ENCODE peak calls at places on chromosomes 4 and X, in seven cellular contexts. M is prostate gland; O is stimulated activated CD8-positive, alpha-beta memory T cell treated with anti-CD3 and anti-CD28 coated beads, Interleukin-2, amount 100 ng/mL, for 1 hour; N is stimulated activated CD4-positive, alpha-beta T cell treated with anti-CD3 and anti-CD28 coated beads, Interleukin-15, amount 100 ng/mL, for 48 hours; S is Right ventricle myocardium superior; E is neuronal stem cell; L is AG04450. Y is an unnamed sample.

GRCh38 chr4:1044469-1045192 is 33.2 kb downstream of the FGFRL1 start:
- DNase-seq in M (no peak), O (no peak), N (no peak), S (no peak), E (no peak), L (no peak), Y (peak)

GRCh38 chr4:16443504-16444088 is 217.3 kb upstream of the TAPT1 start:
- DNase-seq in M (no peak), O (no peak), N (no peak), S (no peak), E (peak), L (peak), Y (no peak)

GRCh38 chr4:94826206-94826605 is 68.5 kb downstream of the BMPR1B start:
- DNase-seq in M (no peak), O (no peak), N (no peak), S (no peak), E (no peak), L (no peak), Y (no peak)

GRCh38 chr4:140971077-140971792 is 162.0 kb downstream of the RNF150 start:
- DNase-seq in M (no peak), O (no peak), N (no peak), S (no peak), E (no peak), L (no peak), Y (no peak)

GRCh38 chr4:65670331-65671031 is at the start of gene EPHA5:
- DNase-seq in M (peak), O (no peak), N (no peak), S (peak), E (peak), L (peak), Y (peak)

GRCh38 chr4:184450045-184450444 is 24.3 kb downstream of the IRF2 start:
- DNase-seq in M (no peak), O (no peak), N (no peak), S (no peak), E (no peak), L (peak), Y (no peak)

GRCh38 chr4:127959794-127960193 is 5.2 kb downstream of the MFSD8 start:
- DNase-seq in M (no peak), O (no peak), N (no peak), S (no peak), E (no peak), L (no peak), Y (no peak)

GRCh38 chr4:182427530-182427929 is 184.3 kb downstream of the TENM3 start:
- DNase-seq in M (no peak), O (no peak), N (no peak), S (no peak), E (no peak), L (peak), Y (no peak)

GRCh38 chr4:34720563-34720962 is 1523.8 kb downstream of the ARAP2 start:
- DNase-seq in M (no peak), O (no peak), N (no peak), S (no peak), E (peak), L (no peak), Y (no peak)

GRCh38 chrX:10516781-10517322 is 103.5 kb downstream of the MID1 start:
- DNase-seq in M (no peak), O (no peak), N (no peak), S (no peak), E (no peak), L (no peak), Y (no peak)

GRCh38 chrX:46912673-46913491 is 661 bp downstream of the JADE3 start:
- DNase-seq in M (peak), O (no peak), N (no peak), S (peak), E (peak), L (no peak), Y (peak)

GRCh38 chr4:17662694-17663093 is 48.3 kb downstream of the MED28 start:
- DNase-seq in M (no peak), O (no peak), N (no peak), S (no peak), E (no peak), L (no peak), Y (no peak)

GRCh38 chr4:22515145-22515887 is 550 bp downstream of the ADGRA3 start:
- DNase-seq in M (peak), O (no peak), N (peak), S (peak), E (peak), L (no peak), Y (peak)

Y was measured in left cardiac atrium.